ENCODE peak calls at places on chromosomes 6 and 20, in nine cellular contexts. G, C, D, V, M, W, U, Z and A are unnamed samples.

GRCh38 chr6:34248198-34248726 is 544 bp downstream of the SMIM29 start:
- DNase-seq in G (peak), C (no peak), D (peak), V (peak), M (peak), W (no peak), U (peak), Z (peak), A (peak)

GRCh38 chr6:148590881-148591280 is 155.9 kb upstream of the UST start:
- DNase-seq in G (no peak), C (no peak), D (no peak), V (peak), M (no peak), W (no peak), U (no peak), Z (no peak), A (no peak)

GRCh38 chr6:5422321-5422915 is 161.1 kb downstream of the FARS2 start:
- DNase-seq in G (peak), C (no peak), D (no peak), V (peak), M (no peak), W (no peak), U (peak), Z (no peak), A (no peak)

GRCh38 chr6:43952746-43953145 is 174.5 kb downstream of the MRPL14 start:
- DNase-seq in G (no peak), C (no peak), D (no peak), V (no peak), M (no peak), W (no peak), U (no peak), Z (no peak), A (no peak)

GRCh38 chr20:31835977-31836852 is 9.2 kb downstream of the FOXS1 start:
- DNase-seq in G (peak), C (peak), D (peak), V (peak), M (peak), W (peak), U (peak), Z (no peak), A (peak)

GRCh38 chr6:106973841-106974336 is 640 bp downstream of the CD24 start:
- DNase-seq in G (no peak), C (no peak), D (no peak), V (peak), M (no peak), W (no peak), U (no peak), Z (peak), A (no peak)

GRCh38 chr20:17542993-17543412 is 11.8 kb upstream of the BFSP1 start:
- DNase-seq in G (peak), C (no peak), D (no peak), V (peak), M (no peak), W (no peak), U (no peak), Z (no peak), A (no peak)

GRCh38 chr6:73388800-73389512 is 5.7 kb upstream of the DDX43 start:
- DNase-seq in G (peak), C (no peak), D (peak), V (peak), M (peak), W (peak), U (peak), Z (peak), A (no peak)

GRCh38 chr20:63706027-63706695 is 1.6 kb downstream of the ARFRP1 start:
- DNase-seq in G (no peak), C (no peak), D (no peak), V (no peak), M (no peak), W (no peak), U (no peak), Z (no peak), A (no peak)

GRCh38 chr6:70673601-70674000 is 5.9 kb downstream of the SMAP1 start:
- DNase-seq in G (peak), C (no peak), D (no peak), V (peak), M (no peak), W (no peak), U (peak), Z (no peak), A (no peak)

GRCh38 chr6:52610745-52611355 is 34.0 kb upstream of the TRAM2 start:
- DNase-seq in G (peak), C (no peak), D (no peak), V (peak), M (no peak), W (no peak), U (no peak), Z (no peak), A (no peak)

GRCh38 chr20:22729616-22730236 is 145.4 kb upstream of the FOXA2 start:
- DNase-seq in G (no peak), C (no peak), D (no peak), V (no peak), M (no peak), W (no peak), U (no peak), Z (no peak), A (no peak)

GRCh38 chr20:49505518-49505917 is 23.1 kb upstream of the KCNB1 start:
- DNase-seq in G (peak), C (peak), D (no peak), V (peak), M (no peak), W (no peak), U (peak), Z (no peak), A (no peak)

GRCh38 chr6:165848099-165848461 is 185.0 kb upstream of the PDE10A start:
- DNase-seq in G (no peak), C (no peak), D (no peak), V (no peak), M (no peak), W (no peak), U (no peak), Z (no peak), A (no peak)

GRCh38 chr6:133938533-133938932 is 14.5 kb upstream of the TBPL1 start:
- DNase-seq in G (no peak), C (no peak), D (no peak), V (no peak), M (no peak), W (no peak), U (no peak), Z (no peak), A (no peak)

GRCh38 chr20:24965065-24965919 is 16.2 kb downstream of the CST7 start:
- DNase-seq in G (no peak), C (no peak), D (no peak), V (no peak), M (no peak), W (no peak), U (no peak), Z (peak), A (no peak)

GRCh38 chr6:7138921-7139358 is 31.2 kb downstream of the RREB1 start:
- DNase-seq in G (no peak), C (no peak), D (no peak), V (peak), M (no peak), W (peak), U (no peak), Z (no peak), A (no peak)

GRCh38 chr20:24969203-24970029 is 20.3 kb downstream of the CST7 start:
- DNase-seq in G (no peak), C (no peak), D (no peak), V (no peak), M (no peak), W (no peak), U (no peak), Z (no peak), A (no peak)

GRCh38 chr6:31490115-31490873 is 7.7 kb upstream of the MICB start:
- DNase-seq in G (no peak), C (no peak), D (no peak), V (no peak), M (no peak), W (no peak), U (no peak), Z (no peak), A (no peak)

GRCh38 chr20:10696650-10697049 is 22.9 kb upstream of the JAG1 start:
- DNase-seq in G (no peak), C (no peak), D (no peak), V (no peak), M (no peak), W (no peak), U (peak), Z (peak), A (no peak)

GRCh38 chr6:14478396-14479225 is 361.0 kb downstream of the CD83 start:
- DNase-seq in G (no peak), C (no peak), D (no peak), V (no peak), M (peak), W (no peak), U (no peak), Z (no peak), A (no peak)

GRCh38 chr6:147467891-147468290 is 40.6 kb upstream of the SAMD5 start:
- DNase-seq in G (no peak), C (no peak), D (no peak), V (no peak), M (no peak), W (no peak), U (no peak), Z (no peak), A (no peak)

GRCh38 chr6:38174806-38175495 is 355.4 kb downstream of the ZFAND3 start:
- DNase-seq in G (no peak), C (no peak), D (no peak), V (no peak), M (no peak), W (no peak), U (no peak), Z (no peak), A (no peak)

GRCh38 chr20:22691369-22692118 is 107.2 kb upstream of the FOXA2 start:
- DNase-seq in G (peak), C (peak), D (peak), V (peak), M (peak), W (peak), U (peak), Z (peak), A (peak)